ENCODE peak calls at places on chromosomes 5 and 9, in five cellular contexts. Z is tibial artery, F is GM23248, S is A549, B is K562. X is an unnamed sample.
A peak's percentile ranks its signal among the peaks of the same experiment; 100 is the strongest.

GRCh38 chr5:159099049-159099760 is 511 bp downstream of the EBF1 start:
- DNase-seq in Z (no peak), F (peak; percentile 86), S (peak; percentile 58), B (peak; percentile 67), X (no peak)

GRCh38 chr5:150946351-150946905 is 41.6 kb upstream of the ZNF300 start:
- DNase-seq in Z (peak; percentile 80), F (peak; percentile 37), S (no peak), B (peak; percentile 80), X (peak; percentile 56)

GRCh38 chr9:82302968-82303655 is 314.5 kb downstream of the SPATA31D1 start:
- DNase-seq in Z (no peak), F (peak; percentile 19), S (no peak), B (no peak), X (no peak)

GRCh38 chr5:86833868-86834267 is 216.1 kb downstream of the COX7C start:
- DNase-seq in Z (no peak), F (no peak), S (no peak), B (no peak), X (no peak)

GRCh38 chr5:10695055-10695649 is 65.9 kb downstream of the DAP start:
- DNase-seq in Z (peak; percentile 62), F (peak; percentile 90), S (peak; percentile 75), B (peak; percentile 63), X (no peak)

GRCh38 chr5:123454236-123454911 is 31.2 kb upstream of the CEP120 start:
- DNase-seq in Z (no peak), F (peak; percentile 20), S (no peak), B (peak; percentile 24), X (no peak)

GRCh38 chr5:8057764-8058163 is 188.8 kb downstream of the MTRR start:
- DNase-seq in Z (no peak), F (peak; percentile 23), S (no peak), B (peak; percentile 31), X (no peak)

GRCh38 chr9:72315510-72316287 is 49.3 kb downstream of the ZFAND5 start:
- DNase-seq in Z (peak; percentile 55), F (peak; percentile 74), S (peak; percentile 91), B (no peak), X (no peak)

GRCh38 chr9:20512106-20512505 is 110.2 kb downstream of the MLLT3 start:
- DNase-seq in Z (no peak), F (peak; percentile 83), S (peak; percentile 63), B (no peak), X (no peak)

GRCh38 chr5:103598997-103599556 is 36.5 kb upstream of the NUDT12 start:
- DNase-seq in Z (no peak), F (peak; percentile 42), S (no peak), B (no peak), X (no peak)

GRCh38 chr9:109399258-109399767 is 78.5 kb upstream of the EPB41L4B start:
- DNase-seq in Z (no peak), F (no peak), S (no peak), B (no peak), X (no peak)

GRCh38 chr9:112013261-112013660 is 116.6 kb downstream of the UGCG start:
- DNase-seq in Z (no peak), F (no peak), S (no peak), B (no peak), X (no peak)

GRCh38 chr5:54774281-54775171 is 210.9 kb downstream of the ESM1 start:
- DNase-seq in Z (peak; percentile 83), F (peak; percentile 87), S (no peak), B (no peak), X (peak; percentile 71)

GRCh38 chr5:73718762-73719161 is 92.8 kb downstream of the ARHGEF28 start:
- DNase-seq in Z (no peak), F (no peak), S (no peak), B (no peak), X (no peak)

GRCh38 chr5:173487296-173487695 is 129.2 kb downstream of the BOD1 start:
- DNase-seq in Z (no peak), F (no peak), S (no peak), B (no peak), X (no peak)

GRCh38 chr9:121154782-121155181 is 46.9 kb downstream of the RAB14 start:
- DNase-seq in Z (no peak), F (no peak), S (no peak), B (peak; percentile 84), X (no peak)

GRCh38 chr9:76716270-76716669 is 48.0 kb upstream of the PCA3 start:
- DNase-seq in Z (no peak), F (peak; percentile 54), S (no peak), B (no peak), X (no peak)

GRCh38 chr5:21810737-21811316 is 1042.3 kb downstream of the CDH12 start:
- DNase-seq in Z (no peak), F (peak; percentile 52), S (peak; percentile 21), B (peak; percentile 3), X (no peak)

GRCh38 chr5:74342948-74343682 is 297.4 kb downstream of the ENC1 start:
- DNase-seq in Z (no peak), F (no peak), S (peak; percentile 70), B (peak; percentile 34), X (no peak)

GRCh38 chr5:115773010-115773580 is 43.4 kb downstream of the CDO1 start:
- DNase-seq in Z (no peak), F (no peak), S (no peak), B (no peak), X (no peak)

GRCh38 chr9:4380406-4380805 is 80.5 kb upstream of the GLIS3 start:
- DNase-seq in Z (no peak), F (peak; percentile 22), S (no peak), B (no peak), X (no peak)

GRCh38 chr9:4370501-4370900 is 70.6 kb upstream of the GLIS3 start:
- DNase-seq in Z (no peak), F (no peak), S (no peak), B (no peak), X (no peak)

GRCh38 chr9:4371108-4371507 is 71.2 kb upstream of the GLIS3 start:
- DNase-seq in Z (no peak), F (peak; percentile 99), S (peak; percentile 23), B (no peak), X (no peak)

DNA sequence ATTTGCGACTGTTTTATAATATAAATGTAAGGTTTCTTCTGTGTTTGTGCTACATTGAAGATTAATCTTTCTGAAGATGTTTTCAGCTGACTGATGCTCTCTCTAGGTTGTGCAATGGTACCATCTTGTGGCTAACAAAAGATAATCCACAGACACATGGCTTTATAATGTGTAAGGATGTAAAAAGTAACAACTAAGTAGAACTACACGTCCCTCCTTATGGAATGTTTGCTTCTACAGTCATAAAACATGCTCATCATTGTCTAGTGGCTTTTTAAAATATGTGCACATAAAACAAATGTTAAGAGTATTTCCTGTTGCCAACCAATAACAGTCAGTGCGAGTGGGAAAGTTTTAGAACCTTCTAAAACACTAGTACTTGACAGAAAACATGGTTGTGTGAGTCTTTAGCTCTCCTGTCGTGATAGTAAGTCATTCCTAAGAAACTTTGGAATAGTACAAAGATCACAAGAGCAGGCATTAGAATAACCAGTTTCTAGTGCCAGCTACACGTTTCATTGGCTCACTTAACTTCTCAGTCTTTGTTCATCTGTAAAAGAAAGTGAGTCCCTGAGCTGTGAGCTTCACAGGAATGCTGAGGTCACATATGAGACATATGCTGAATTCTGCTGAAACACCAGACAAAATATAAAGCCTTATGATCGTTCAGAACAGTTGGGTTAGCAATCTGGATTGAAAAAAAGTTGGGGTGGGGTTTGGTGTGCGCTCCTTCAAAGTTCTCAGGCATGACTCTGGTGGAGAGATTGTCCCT is 75.7 kb upstream of the GLIS3 start:
- DNase-seq in Z (no peak), F (peak; percentile 89), S (peak; percentile 59), B (no peak), X (no peak)
- H3K27ac ChIP-seq in Z (no peak overlapping the region), F (peak overlapping the region; percentile 79), S (no peak overlapping the region), B (no peak overlapping the region), X (no peak overlapping the region)

GRCh38 chr9:128821584-128822406 is 3.5 kb downstream of the ENDOG start:
- DNase-seq in Z (no peak), F (no peak), S (no peak), B (no peak), X (no peak)

GRCh38 chr9:128820665-128821583 is 2.6 kb downstream of the ENDOG start:
- DNase-seq in Z (no peak), F (no peak), S (no peak), B (no peak), X (no peak)

GRCh38 chr9:128818099-128818838 is at the start of gene ENDOG:
- DNase-seq in Z (peak; percentile 96), F (peak; percentile 98), S (peak; percentile 98), B (peak; percentile 98), X (peak; percentile 86)

GRCh38 chr9:128818839-128819715 is 777 bp downstream of the ENDOG start:
- DNase-seq in Z (no peak), F (peak; percentile 57), S (no peak), B (peak; percentile 48), X (no peak)

DNA sequence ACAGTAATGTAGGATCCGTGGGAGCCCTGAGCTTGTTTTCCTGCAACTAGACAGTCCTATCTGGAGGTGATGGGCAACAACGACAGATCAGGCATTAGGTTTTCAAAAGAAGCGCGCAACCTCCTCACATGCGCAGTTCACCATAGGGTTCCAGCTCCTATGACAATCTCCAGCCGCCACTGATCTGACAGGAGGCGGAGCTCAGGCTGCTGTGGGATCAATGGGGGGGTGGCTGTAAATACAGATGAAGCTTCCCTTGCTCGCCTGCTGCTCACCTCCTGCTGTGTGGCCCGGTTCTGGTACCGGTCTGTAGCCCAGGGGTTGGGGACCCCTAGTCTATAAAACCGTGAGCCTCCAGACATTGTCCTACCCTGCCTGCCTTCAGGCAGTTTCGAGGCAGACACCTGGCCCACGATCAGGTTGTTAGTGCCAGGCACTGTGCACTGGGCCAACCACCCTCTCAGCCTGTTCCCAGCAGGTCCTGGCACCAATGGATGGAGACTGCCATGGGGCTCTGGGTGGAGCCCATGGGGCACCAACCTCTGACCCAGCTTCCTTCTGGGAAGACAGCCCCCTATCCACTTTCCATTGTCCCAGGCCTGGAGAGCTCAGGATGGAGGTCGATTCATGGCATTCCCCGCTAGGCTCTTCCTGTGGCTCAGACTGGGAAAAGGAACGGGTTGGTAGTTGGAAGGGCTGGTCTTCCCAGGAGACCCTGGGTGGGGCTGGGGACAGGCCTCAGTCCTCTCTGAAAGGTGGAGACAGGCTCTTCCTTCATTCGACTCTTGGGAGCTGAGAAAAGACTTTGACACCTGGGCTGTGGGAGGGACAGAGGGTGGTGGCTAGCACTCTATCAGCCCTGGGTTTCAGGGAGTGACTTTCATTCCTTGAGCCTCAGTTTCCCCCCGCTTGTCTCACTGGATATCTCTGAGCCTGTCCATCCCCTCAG is 1.7 kb downstream of the ENDOG start:
- DNase-seq in Z (no peak), F (peak; percentile 82), S (no peak), B (peak; percentile 77), X (no peak)
- H3K4me3 ChIP-seq in Z (no peak overlapping the region), F (peak overlapping the region; percentile 80), S (peak overlapping the region; percentile 76), B (peak overlapping the region; percentile 70), X (peak overlapping the region; percentile 75)

DNA sequence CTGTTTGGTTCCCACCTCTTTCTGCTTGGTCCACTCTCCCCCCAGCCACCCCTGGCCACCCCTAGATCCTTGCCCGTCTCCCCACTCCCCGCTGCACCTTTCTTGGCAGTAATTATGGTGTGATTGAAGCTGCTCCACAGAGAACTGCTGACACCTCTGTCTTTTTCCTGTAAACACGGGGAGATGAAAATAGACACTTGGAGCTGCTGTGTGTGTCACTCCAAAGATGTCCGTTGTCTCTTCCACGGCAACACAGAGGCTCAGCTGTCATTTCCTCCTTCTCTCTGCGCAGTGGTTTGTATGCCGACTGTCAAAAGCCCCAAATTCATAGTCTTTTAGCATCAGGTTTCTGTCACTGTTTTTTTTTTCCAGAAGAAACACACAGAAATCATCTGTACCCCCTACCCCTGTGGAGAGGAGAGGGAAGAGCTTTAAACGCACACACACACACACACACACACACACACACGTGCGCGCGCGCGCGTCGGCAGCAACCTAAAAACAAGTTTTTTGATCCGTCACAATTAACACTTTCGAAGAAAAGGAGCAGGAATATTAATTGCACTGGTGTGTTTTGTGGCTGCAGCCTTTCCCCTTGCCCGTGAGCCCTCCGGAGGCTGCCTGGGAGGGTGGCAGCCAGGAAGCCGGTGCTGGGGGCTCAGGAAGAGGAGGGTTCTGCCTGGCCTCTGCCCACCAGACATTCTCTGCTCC is 39.8 kb downstream of the ASS1 start:
- DNase-seq in Z (no peak), F (no peak), S (no peak), B (no peak), X (no peak)
- H3K4me1 ChIP-seq in Z (no peaks in the 10 kb centered on the region), F (no peaks in the 10 kb centered on the region), S (no peaks in the 10 kb centered on the region), B (peaks cover 24% of the 10 kb centered on the region), X (no peaks in the 10 kb centered on the region)

GRCh38 chr9:113488490-113488889 is 25.0 kb downstream of the RGS3 start:
- DNase-seq in Z (peak; percentile 72), F (peak; percentile 63), S (no peak), B (no peak), X (peak; percentile 56)
- H3K27ac ChIP-seq in Z (peak overlapping the region; percentile 90), F (no peak overlapping the region), S (no peak overlapping the region), B (no peak overlapping the region), X (peak overlapping the region; percentile 85)